ENCODE peak calls at places on chromosomes 11 and 22, in four cellular contexts. F, N, H and I are unnamed samples.
A peak's percentile ranks its signal among the peaks of the same experiment; 100 is the strongest.

GRCh38 chr11:30465623-30466022 is 120.5 kb downstream of the MPPED2 start:
- DNase-seq in F (no peak), H (no peak), N (no peak), I (no peak)

GRCh38 chr22:37304595-37305343 is 22.5 kb downstream of the CYTH4 start:
- DNase-seq in N (peak; percentile 51), H (peak; percentile 22), F (no peak), I (no peak)

GRCh38 chr11:17703951-17704350 is 15.4 kb upstream of the MYOD1 start:
- DNase-seq in N (peak; percentile 62), F (no peak), H (no peak), I (peak; percentile 69)

GRCh38 chr11:65417702-65418430 is 4.7 kb upstream of the NEAT1 start:
- DNase-seq in N (peak; percentile 65), H (no peak), F (no peak), I (no peak)

GRCh38 chr11:67373916-67374570 is 645 bp upstream of the CLCF1 start:
- DNase-seq in F (peak; percentile 79), N (peak; percentile 66), H (peak; percentile 82), I (peak; percentile 93)

GRCh38 chr22:16845465-16845864 is 20.3 kb upstream of the XKR3 start:
- DNase-seq in F (no peak), H (no peak), N (no peak), I (no peak)

GRCh38 chr11:60947666-60948065 is 4.3 kb downstream of the SLC15A3 start:
- DNase-seq in N (no peak), H (no peak), F (no peak), I (no peak)

GRCh38 chr11:91296628-91297027 is 928.0 kb upstream of the FAT3 start:
- DNase-seq in N (no peak), F (no peak), H (no peak), I (no peak)

GRCh38 chr22:39309364-39309861 is 10.0 kb downstream of the RPL3 start:
- DNase-seq in F (no peak), N (no peak), H (no peak), I (no peak)

GRCh38 chr11:69546735-69547370 is 65.4 kb downstream of the LINC01488 start:
- DNase-seq in N (no peak), H (no peak), F (no peak), I (no peak)

GRCh38 chr11:76197941-76198640 is 8.2 kb downstream of the WNT11 start:
- DNase-seq in F (no peak), H (no peak), N (no peak), I (no peak)

GRCh38 chr11:65920035-65920802 is 993 bp downstream of the DRAP1 start:
- DNase-seq in N (no peak), F (no peak), H (no peak), I (no peak)

GRCh38 chr22:28027453-28028448 is 108.7 kb upstream of the PITPNB start:
- DNase-seq in N (no peak), F (no peak), H (no peak), I (no peak)

GRCh38 chr22:32605576-32605975 is 131.0 kb downstream of the FBXO7 start:
- DNase-seq in H (no peak), N (no peak), F (no peak), I (no peak)

GRCh38 chr11:623999-624704 is 603 bp downstream of the CDHR5 start:
- DNase-seq in F (no peak), N (no peak), H (no peak), I (peak; percentile 48)

GRCh38 chr11:128472128-128473110 is 114.9 kb downstream of the ETS1 start:
- DNase-seq in H (peak; percentile 35), F (no peak), N (no peak), I (no peak)

GRCh38 chr11:69187540-69188065 is 31.9 kb downstream of the SMIM38 start:
- DNase-seq in H (no peak), N (no peak), F (no peak), I (no peak)

GRCh38 chr11:95505927-95506426 is 275.0 kb upstream of the SESN3 start:
- DNase-seq in H (no peak), N (no peak), F (no peak), I (no peak)

GRCh38 chr11:102111787-102112653 is 1.8 kb downstream of the YAP1 start:
- DNase-seq in F (peak; percentile 7), H (peak; percentile 97), N (no peak), I (peak; percentile 98)
- H3K4me3 ChIP-seq in F (peak overlapping the region; percentile 99), H (peak overlapping the region; percentile 88), N (no peak overlapping the region), I (peak overlapping the region; percentile 82)

GRCh38 chr22:30861688-30862552 is 106.7 kb downstream of the MORC2 start:
- DNase-seq in H (no peak), F (no peak), N (peak; percentile 1), I (no peak)

GRCh38 chr22:30858976-30859713 is 109.4 kb downstream of the MORC2 start:
- DNase-seq in F (no peak), H (no peak), N (peak; percentile 1), I (no peak)

GRCh38 chr22:30859714-30860095 is 108.9 kb downstream of the MORC2 start:
- DNase-seq in F (no peak), N (peak; percentile 4), H (no peak), I (no peak)

GRCh38 chr22:30861131-30861530 is 107.4 kb downstream of the MORC2 start:
- DNase-seq in F (no peak), N (peak; percentile 1), H (no peak), I (no peak)

DNA sequence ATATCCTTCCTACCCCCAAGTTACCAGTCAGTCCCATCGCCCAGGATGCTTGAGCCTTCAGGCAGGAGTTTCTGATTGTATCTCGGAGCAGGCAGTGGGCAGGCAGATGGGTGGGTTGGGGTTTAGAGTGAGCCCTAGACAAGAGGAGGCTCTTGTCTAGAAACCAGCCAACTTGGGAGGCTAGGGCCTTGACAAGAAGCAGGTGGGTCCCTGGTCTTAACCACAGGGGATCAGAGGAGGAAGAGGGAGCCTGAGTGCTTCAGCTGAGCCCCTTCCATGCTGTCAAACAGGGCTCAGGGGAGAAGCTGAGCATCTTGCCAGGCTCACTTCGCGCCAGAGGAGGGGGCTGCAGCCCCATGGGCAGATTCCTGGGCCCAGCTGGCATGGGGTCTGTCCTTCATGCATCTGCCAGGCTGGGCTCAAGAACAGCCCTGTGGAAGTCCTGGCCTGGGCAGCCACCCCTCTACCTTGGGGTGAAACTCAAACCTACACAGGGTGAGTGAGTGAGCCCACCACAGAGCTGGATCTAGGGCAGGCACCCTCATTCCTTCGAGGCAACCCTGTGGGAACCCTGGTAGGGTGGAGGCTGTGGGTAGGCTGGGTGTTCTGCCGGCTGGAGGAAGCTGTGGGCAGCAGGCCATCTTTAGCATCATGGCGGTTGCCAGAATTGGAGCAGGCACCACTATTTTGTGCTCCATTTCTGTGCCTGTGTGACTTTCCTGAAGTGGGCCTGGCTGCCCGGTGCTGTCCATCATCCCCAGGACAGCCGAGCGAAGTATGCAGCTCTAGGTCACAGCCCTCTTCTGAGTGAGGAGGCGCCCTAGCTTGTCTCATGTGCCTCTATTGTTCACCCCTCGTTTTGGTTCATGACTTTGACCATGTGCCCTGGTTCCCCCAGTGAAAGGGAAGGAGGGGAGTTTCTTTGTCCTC is 108.1 kb downstream of the MORC2 start:
- DNase-seq in N (peak; percentile 4), F (no peak), H (no peak), I (no peak)
- TF ChIP-seq ATF3 in N (no peak), F (no peak), H (no peak), I (no peak)

GRCh38 chr22:42688241-42688913 is 32.3 kb downstream of the A4GALT start:
- DNase-seq in H (peak; percentile 57), N (peak; percentile 37), F (no peak), I (no peak)
- H2AFZ ChIP-seq in H (no peak overlapping the region), N (peak overlapping the region; percentile 55), F (no peak overlapping the region), I (no peak overlapping the region)

DNA sequence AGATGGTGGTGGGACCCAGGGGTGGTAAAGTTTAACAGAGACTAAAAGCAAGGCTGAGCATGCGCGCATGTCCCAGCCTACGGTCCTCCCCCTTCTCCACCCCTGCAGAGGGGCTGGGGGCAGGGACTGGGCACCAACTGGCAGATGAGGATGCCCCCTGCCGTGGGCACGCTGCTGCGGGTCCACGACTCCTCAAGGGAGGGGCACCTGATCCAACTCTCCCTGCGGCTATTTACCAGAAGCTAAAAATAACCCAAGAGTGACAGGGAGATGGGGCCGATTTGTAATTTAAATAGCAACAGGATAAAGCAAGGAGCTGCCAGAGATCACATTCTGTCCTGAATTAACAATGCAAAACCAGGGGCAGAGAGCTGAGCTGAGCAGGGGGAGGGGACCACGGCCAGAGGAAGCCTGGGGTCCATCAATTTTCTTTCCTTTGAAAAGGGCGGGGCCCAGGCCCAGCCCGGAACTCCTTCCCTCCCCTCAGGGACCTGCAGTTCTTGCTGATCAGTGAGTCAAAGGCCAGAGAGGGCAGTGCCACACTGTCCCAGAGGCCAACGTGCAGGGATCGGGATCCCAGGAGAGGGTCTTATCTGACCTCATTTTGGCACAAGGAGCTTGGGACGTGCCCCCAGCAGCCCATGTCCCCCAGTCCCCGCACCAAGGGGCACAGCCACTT is 8.1 kb upstream of the DGKZ start:
- DNase-seq in N (no peak), F (peak; percentile 91), H (no peak), I (no peak)
- H3K4me3 ChIP-seq in N (no peak overlapping the region), F (peak overlapping the region; percentile 46), H (no peak overlapping the region), I (no peak overlapping the region)

GRCh38 chr11:131644204-131644603 is 273.8 kb downstream of the NTM start:
- DNase-seq in N (no peak), F (no peak), H (no peak), I (no peak)
- TF ChIP-seq ATF3 in N (no peak), F (no peak), H (no peak), I (no peak)

GRCh38 chr11:8688414-8689362 is 6.1 kb downstream of the RPL27A start:
- DNase-seq in H (peak; percentile 96), N (peak; percentile 91), F (peak; percentile 98), I (peak; percentile 97)
- H2AFZ ChIP-seq in H (no peak overlapping the region), N (peak overlapping the region; percentile 59), F (no peak overlapping the region), I (no peak overlapping the region)

DNA sequence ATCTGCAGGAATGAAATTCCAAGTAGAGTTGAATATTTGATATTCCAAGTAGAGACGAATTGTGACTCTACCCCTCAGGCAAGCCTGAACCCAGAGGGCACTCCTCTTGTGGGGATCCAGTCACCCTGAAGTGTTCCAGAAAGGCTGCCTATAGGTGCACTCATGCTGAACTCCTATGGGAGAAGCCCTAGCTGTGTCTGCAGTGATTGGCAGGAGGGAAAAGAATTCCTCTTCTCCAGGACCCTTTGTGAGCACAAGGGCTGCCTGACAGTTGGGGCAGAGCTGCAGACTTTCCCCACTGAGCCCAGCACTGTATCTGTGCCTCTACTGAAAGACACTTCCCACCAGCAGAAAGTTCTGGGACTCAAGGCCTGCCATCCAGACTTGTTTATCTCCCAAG is 35.0 kb downstream of the BBOX1 start:
- DNase-seq in N (no peak), H (no peak), F (no peak), I (no peak)
- H3K4me3 ChIP-seq in N (no peak overlapping the region), H (no peak overlapping the region), F (no peak overlapping the region), I (no peak overlapping the region)